ENCODE peak calls at places on chromosome 4, in seven cellular contexts. One of them, this sample, is unnamed.

GRCh38 chr4:683982-684571 is 4.9 kb downstream of the SLC49A3 start:
- DNase-seq in upper lobe of left lung: peak; percentile 72
- DNase-seq in mammary epithelial cell: no peak
- DNase-seq in fibroblast of the aortic adventitia: peak; percentile 68
- DNase-seq in tibial nerve: peak; percentile 67
- DNase-seq in endothelial cell: peak; percentile 77
- DNase-seq in hepatocyte: peak; percentile 85
- DNase-seq in this sample: peak; percentile 74

GRCh38 chr4:46793036-46793435 is 116.0 kb downstream of the COX7B2 start:
- DNase-seq in endothelial cell: no peak
- DNase-seq in fibroblast of the aortic adventitia: no peak
- DNase-seq in tibial nerve: no peak
- DNase-seq in upper lobe of left lung: no peak
- DNase-seq in mammary epithelial cell: no peak
- DNase-seq in hepatocyte: peak; percentile 24
- DNase-seq in this sample: no peak

GRCh38 chr4:106803107-106803506 is 233.0 kb downstream of the DKK2 start:
- DNase-seq in mammary epithelial cell: no peak
- DNase-seq in fibroblast of the aortic adventitia: peak; percentile 3
- DNase-seq in endothelial cell: no peak
- DNase-seq in upper lobe of left lung: no peak
- DNase-seq in hepatocyte: no peak
- DNase-seq in tibial nerve: no peak
- DNase-seq in this sample: no peak

GRCh38 chr4:185033950-185034349 is 15.7 kb downstream of the HELT start:
- DNase-seq in hepatocyte: no peak
- DNase-seq in upper lobe of left lung: no peak
- DNase-seq in fibroblast of the aortic adventitia: no peak
- DNase-seq in tibial nerve: no peak
- DNase-seq in mammary epithelial cell: no peak
- DNase-seq in endothelial cell: no peak
- DNase-seq in this sample: no peak

GRCh38 chr4:150250998-150251651 is 172.9 kb downstream of the DCLK2 start:
- DNase-seq in upper lobe of left lung: no peak
- DNase-seq in tibial nerve: no peak
- DNase-seq in fibroblast of the aortic adventitia: no peak
- DNase-seq in hepatocyte: peak; percentile 60
- DNase-seq in mammary epithelial cell: no peak
- DNase-seq in endothelial cell: no peak
- DNase-seq in this sample: no peak

GRCh38 chr4:3365871-3366842 is 73.3 kb downstream of the RGS12 start:
- DNase-seq in hepatocyte: no peak
- DNase-seq in tibial nerve: no peak
- DNase-seq in mammary epithelial cell: no peak
- DNase-seq in upper lobe of left lung: peak; percentile 74
- DNase-seq in endothelial cell: no peak
- DNase-seq in fibroblast of the aortic adventitia: no peak
- DNase-seq in this sample: no peak

GRCh38 chr4:78876568-78877320 is 62.5 kb downstream of the PAQR3 start:
- DNase-seq in fibroblast of the aortic adventitia: peak; percentile 9
- DNase-seq in mammary epithelial cell: peak; percentile 20
- DNase-seq in hepatocyte: no peak
- DNase-seq in tibial nerve: no peak
- DNase-seq in endothelial cell: no peak
- DNase-seq in upper lobe of left lung: no peak
- DNase-seq in this sample: no peak

GRCh38 chr4:81885016-81885415 is 413.3 kb upstream of the RASGEF1B start:
- DNase-seq in tibial nerve: no peak
- DNase-seq in upper lobe of left lung: no peak
- DNase-seq in mammary epithelial cell: no peak
- DNase-seq in hepatocyte: no peak
- DNase-seq in fibroblast of the aortic adventitia: no peak
- DNase-seq in endothelial cell: no peak
- DNase-seq in this sample: no peak

GRCh38 chr4:157978680-157979361 is 194.0 kb downstream of the GASK1B start:
- DNase-seq in mammary epithelial cell: peak; percentile 44
- DNase-seq in fibroblast of the aortic adventitia: peak; percentile 80
- DNase-seq in endothelial cell: peak; percentile 50
- DNase-seq in hepatocyte: peak; percentile 80
- DNase-seq in upper lobe of left lung: peak; percentile 56
- DNase-seq in tibial nerve: peak; percentile 62
- DNase-seq in this sample: peak; percentile 55

GRCh38 chr4:74423101-74423500 is 21.8 kb upstream of the AREG start:
- DNase-seq in mammary epithelial cell: no peak
- DNase-seq in endothelial cell: no peak
- DNase-seq in fibroblast of the aortic adventitia: peak; percentile 57
- DNase-seq in tibial nerve: no peak
- DNase-seq in upper lobe of left lung: no peak
- DNase-seq in hepatocyte: peak; percentile 65
- DNase-seq in this sample: no peak

GRCh38 chr4:84678976-84679744 is 96.2 kb downstream of the CDS1 start:
- DNase-seq in hepatocyte: no peak
- DNase-seq in endothelial cell: no peak
- DNase-seq in tibial nerve: peak; percentile 31
- DNase-seq in fibroblast of the aortic adventitia: peak; percentile 25
- DNase-seq in mammary epithelial cell: no peak
- DNase-seq in upper lobe of left lung: peak; percentile 64
- DNase-seq in this sample: no peak

GRCh38 chr4:74682567-74683359 is 111.6 kb downstream of the BTC start:
- DNase-seq in hepatocyte: peak; percentile 72
- DNase-seq in fibroblast of the aortic adventitia: peak; percentile 94
- DNase-seq in tibial nerve: no peak
- DNase-seq in mammary epithelial cell: peak; percentile 96
- DNase-seq in upper lobe of left lung: no peak
- DNase-seq in endothelial cell: no peak
- DNase-seq in this sample: no peak

GRCh38 chr4:121338506-121338905 is 42.3 kb downstream of the QRFPR start:
- DNase-seq in upper lobe of left lung: no peak
- DNase-seq in endothelial cell: no peak
- DNase-seq in fibroblast of the aortic adventitia: no peak
- DNase-seq in hepatocyte: no peak
- DNase-seq in tibial nerve: no peak
- DNase-seq in mammary epithelial cell: no peak
- DNase-seq in this sample: no peak

GRCh38 chr4:179663641-179664431 is 2221.6 kb upstream of the AGA start:
- DNase-seq in hepatocyte: no peak
- DNase-seq in mammary epithelial cell: no peak
- DNase-seq in tibial nerve: no peak
- DNase-seq in fibroblast of the aortic adventitia: no peak
- DNase-seq in endothelial cell: no peak
- DNase-seq in upper lobe of left lung: peak; percentile 35
- DNase-seq in this sample: no peak

GRCh38 chr4:59120287-59120814 is 2010.2 kb upstream of the IGFBP7 start:
- DNase-seq in tibial nerve: no peak
- DNase-seq in endothelial cell: no peak
- DNase-seq in hepatocyte: no peak
- DNase-seq in fibroblast of the aortic adventitia: no peak
- DNase-seq in upper lobe of left lung: no peak
- DNase-seq in mammary epithelial cell: no peak
- DNase-seq in this sample: no peak

GRCh38 chr4:77820836-77821561 is 1.8 kb upstream of the CNOT6L start:
- DNase-seq in mammary epithelial cell: peak; percentile 41
- DNase-seq in tibial nerve: no peak
- DNase-seq in fibroblast of the aortic adventitia: peak; percentile 56
- DNase-seq in hepatocyte: peak; percentile 11
- DNase-seq in endothelial cell: no peak
- DNase-seq in upper lobe of left lung: no peak
- DNase-seq in this sample: no peak

GRCh38 chr4:143420227-143420626 is 83.6 kb downstream of the GAB1 start:
- DNase-seq in hepatocyte: no peak
- DNase-seq in endothelial cell: no peak
- DNase-seq in mammary epithelial cell: no peak
- DNase-seq in fibroblast of the aortic adventitia: no peak
- DNase-seq in tibial nerve: no peak
- DNase-seq in upper lobe of left lung: no peak
- DNase-seq in this sample: no peak

GRCh38 chr4:23373269-23373668 is 516.6 kb downstream of the PPARGC1A start:
- DNase-seq in upper lobe of left lung: no peak
- DNase-seq in tibial nerve: no peak
- DNase-seq in endothelial cell: no peak
- DNase-seq in hepatocyte: peak; percentile 76
- DNase-seq in mammary epithelial cell: peak; percentile 48
- DNase-seq in fibroblast of the aortic adventitia: peak; percentile 56
- DNase-seq in this sample: no peak

GRCh38 chr4:147707892-147708672 is 23.8 kb upstream of the ARHGAP10 start:
- DNase-seq in upper lobe of left lung: no peak
- DNase-seq in hepatocyte: peak; percentile 59
- DNase-seq in mammary epithelial cell: peak; percentile 30
- DNase-seq in tibial nerve: peak; percentile 85
- DNase-seq in fibroblast of the aortic adventitia: peak; percentile 69
- DNase-seq in endothelial cell: peak; percentile 35
- DNase-seq in this sample: peak; percentile 46

GRCh38 chr4:185693548-185694215 is 118.3 kb downstream of the SORBS2 start:
- DNase-seq in hepatocyte: no peak
- DNase-seq in endothelial cell: no peak
- DNase-seq in tibial nerve: no peak
- DNase-seq in mammary epithelial cell: no peak
- DNase-seq in fibroblast of the aortic adventitia: no peak
- DNase-seq in upper lobe of left lung: no peak
- DNase-seq in this sample: no peak

GRCh38 chr4:7295917-7296660 is 103.8 kb downstream of the SORCS2 start:
- DNase-seq in hepatocyte: peak; percentile 29
- DNase-seq in tibial nerve: peak; percentile 61
- DNase-seq in upper lobe of left lung: no peak
- DNase-seq in mammary epithelial cell: peak; percentile 19
- DNase-seq in endothelial cell: peak; percentile 40
- DNase-seq in fibroblast of the aortic adventitia: peak; percentile 43
- DNase-seq in this sample: peak; percentile 57
- TF ChIP-seq CTCF in hepatocyte: peak; percentile 64
- TF ChIP-seq CTCF in tibial nerve: peak; percentile 52
- TF ChIP-seq CTCF in upper lobe of left lung: peak; percentile 65
- TF ChIP-seq CTCF in mammary epithelial cell: peak; percentile 80
- TF ChIP-seq CTCF in endothelial cell: peak; percentile 49
- TF ChIP-seq CTCF in fibroblast of the aortic adventitia: peak; percentile 73
- TF ChIP-seq CTCF in this sample: peak; percentile 42

DNA sequence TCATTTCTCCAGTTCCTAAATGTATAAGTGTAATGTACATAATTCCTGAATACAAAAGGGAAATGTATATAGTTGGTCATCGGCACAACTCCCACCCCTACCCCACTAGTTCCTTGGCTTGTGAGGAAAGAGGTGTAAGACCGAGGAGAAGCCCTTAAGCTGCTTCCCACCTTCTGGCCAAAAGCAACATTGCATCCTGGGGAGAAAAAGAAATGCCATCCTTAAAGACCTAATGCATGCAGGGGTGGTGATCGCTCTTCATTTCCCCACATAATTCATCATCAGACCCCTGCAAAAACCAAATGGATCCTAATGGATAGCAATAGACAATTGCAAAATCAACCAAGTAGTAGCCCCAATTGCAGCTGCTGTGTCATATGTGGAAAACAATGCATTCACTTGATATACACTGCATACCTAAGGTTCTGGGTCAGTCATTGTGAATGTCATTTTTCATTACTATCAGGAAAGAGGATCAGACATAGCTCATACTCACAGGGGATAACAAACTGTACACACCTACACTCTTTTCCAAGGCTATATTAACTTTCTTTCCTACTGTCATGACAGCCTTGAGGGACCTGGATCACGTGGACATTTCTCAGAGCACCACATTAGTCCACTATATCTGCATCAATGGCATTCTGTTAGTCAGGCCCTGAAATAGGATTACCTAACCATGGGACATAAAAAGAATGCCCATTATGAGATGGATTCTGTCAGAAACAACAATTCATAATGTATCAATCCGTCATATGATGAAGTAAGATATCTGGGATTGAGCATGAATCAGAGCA is 31.7 kb upstream of the NFXL1 start:
- DNase-seq in upper lobe of left lung: no peak
- DNase-seq in fibroblast of the aortic adventitia: no peak
- DNase-seq in hepatocyte: no peak
- DNase-seq in mammary epithelial cell: no peak
- DNase-seq in endothelial cell: no peak
- DNase-seq in tibial nerve: no peak
- DNase-seq in this sample: no peak
- TF ChIP-seq CTCF in upper lobe of left lung: no peak
- TF ChIP-seq CTCF in fibroblast of the aortic adventitia: no peak
- TF ChIP-seq CTCF in hepatocyte: no peak
- TF ChIP-seq CTCF in mammary epithelial cell: peak; percentile 6
- TF ChIP-seq CTCF in endothelial cell: peak; percentile 19
- TF ChIP-seq CTCF in tibial nerve: no peak
- TF ChIP-seq CTCF in this sample: peak; percentile 26

GRCh38 chr4:162939086-162939485 is 227.6 kb downstream of the NAF1 start:
- DNase-seq in mammary epithelial cell: no peak
- DNase-seq in tibial nerve: no peak
- DNase-seq in fibroblast of the aortic adventitia: no peak
- DNase-seq in upper lobe of left lung: no peak
- DNase-seq in hepatocyte: no peak
- DNase-seq in endothelial cell: no peak
- DNase-seq in this sample: no peak

DNA sequence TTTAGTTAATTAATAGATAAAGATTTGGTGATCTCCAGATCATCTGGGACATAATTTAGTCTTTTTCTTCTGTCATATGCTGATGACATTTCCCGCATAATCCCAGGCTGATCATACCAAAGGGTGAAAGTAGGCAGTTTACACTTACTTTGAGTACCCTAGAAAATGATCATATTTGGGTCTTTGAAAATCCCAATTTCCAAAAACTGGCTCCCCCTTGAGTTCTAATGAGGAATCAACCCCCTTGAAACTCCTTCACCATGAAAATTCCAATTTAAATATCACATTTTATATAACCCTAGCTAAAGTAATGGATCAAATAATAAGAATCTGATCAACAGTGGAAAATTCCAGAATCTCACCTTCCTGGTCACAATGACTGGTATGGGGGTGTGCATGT is 223.4 kb downstream of the NAF1 start:
- DNase-seq in mammary epithelial cell: no peak
- DNase-seq in fibroblast of the aortic adventitia: no peak
- DNase-seq in endothelial cell: no peak
- DNase-seq in hepatocyte: no peak
- DNase-seq in tibial nerve: no peak
- DNase-seq in upper lobe of left lung: no peak
- DNase-seq in this sample: no peak
- TF ChIP-seq CTCF in mammary epithelial cell: no peak
- TF ChIP-seq CTCF in fibroblast of the aortic adventitia: no peak
- TF ChIP-seq CTCF in endothelial cell: peak; percentile 46
- TF ChIP-seq CTCF in hepatocyte: no peak
- TF ChIP-seq CTCF in tibial nerve: no peak
- TF ChIP-seq CTCF in upper lobe of left lung: no peak
- TF ChIP-seq CTCF in this sample: peak; percentile 29

DNA sequence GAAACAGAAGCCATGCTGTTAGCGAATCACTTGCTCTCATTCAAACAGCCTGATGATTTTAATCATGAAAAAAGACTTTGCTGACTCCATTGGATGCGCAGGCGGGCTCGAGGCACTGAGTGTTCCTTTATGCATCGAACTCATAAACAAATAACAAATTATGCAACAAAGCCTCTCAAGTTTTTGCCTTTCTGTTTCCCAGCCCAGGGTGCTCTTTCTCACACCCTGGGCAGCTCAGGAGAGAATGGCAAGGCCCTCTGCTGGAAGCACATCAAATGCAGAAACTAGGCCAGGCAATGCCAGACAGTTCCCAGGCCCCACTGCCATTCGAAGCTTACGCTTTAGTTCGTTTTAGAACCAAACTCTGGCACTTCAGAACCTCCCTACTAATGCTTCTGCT is 19.8 kb downstream of the ETNPPL start:
- DNase-seq in upper lobe of left lung: no peak
- DNase-seq in hepatocyte: no peak
- DNase-seq in fibroblast of the aortic adventitia: no peak
- DNase-seq in tibial nerve: no peak
- DNase-seq in endothelial cell: no peak
- DNase-seq in mammary epithelial cell: no peak
- DNase-seq in this sample: no peak
- TF ChIP-seq CTCF in upper lobe of left lung: no peak
- TF ChIP-seq CTCF in hepatocyte: no peak
- TF ChIP-seq CTCF in fibroblast of the aortic adventitia: no peak
- TF ChIP-seq CTCF in tibial nerve: no peak
- TF ChIP-seq CTCF in endothelial cell: no peak
- TF ChIP-seq CTCF in mammary epithelial cell: no peak
- TF ChIP-seq CTCF in this sample: no peak

GRCh38 chr4:100420571-100420970 is 97.3 kb downstream of the EMCN start:
- DNase-seq in upper lobe of left lung: no peak
- DNase-seq in hepatocyte: no peak
- DNase-seq in fibroblast of the aortic adventitia: peak; percentile 67
- DNase-seq in endothelial cell: no peak
- DNase-seq in tibial nerve: no peak
- DNase-seq in mammary epithelial cell: no peak
- DNase-seq in this sample: no peak
- TF ChIP-seq CTCF in upper lobe of left lung: no peak
- TF ChIP-seq CTCF in hepatocyte: no peak
- TF ChIP-seq CTCF in fibroblast of the aortic adventitia: no peak
- TF ChIP-seq CTCF in endothelial cell: no peak
- TF ChIP-seq CTCF in tibial nerve: no peak
- TF ChIP-seq CTCF in mammary epithelial cell: no peak
- TF ChIP-seq CTCF in this sample: no peak

This sample was measured in glutamatergic neuron.